ENCODE peak calls at places on chromosome 14, in five cellular contexts. X is activated naive CD4-positive, alpha-beta T cell treated with anti-CD3 and anti-CD28 coated beads for 36 hours; O is PC-3; A is effector CD8-positive, alpha-beta T cell; Q is cortex of kidney. V is an unnamed sample.

GRCh38 chr14:92861856-92862807 is 60.8 kb upstream of the CHGA start:
- DNase-seq in Q (no peak), X (no peak), A (no peak), O (no peak), V (no peak)

GRCh38 chr14:103108749-103109207 is 14.3 kb downstream of the EXOC3L4 start:
- DNase-seq in X (peak), Q (no peak), A (no peak), O (no peak), V (no peak)

GRCh38 chr14:105336477-105337287 is 22.1 kb downstream of the PACS2 start:
- DNase-seq in A (no peak), O (no peak), Q (no peak), X (no peak), V (no peak)

GRCh38 chr14:49621114-49621881 is 699 bp downstream of the MGAT2 start:
- DNase-seq in A (peak), X (peak), O (peak), Q (no peak), V (peak)

GRCh38 chr14:71143391-71144290 is 236.4 kb downstream of the PCNX1 start:
- DNase-seq in A (no peak), O (peak), X (peak), Q (no peak), V (no peak)

GRCh38 chr14:78902010-78902623 is 731.9 kb downstream of the NRXN3 start:
- DNase-seq in A (no peak), O (peak), X (peak), Q (no peak), V (peak)

GRCh38 chr14:94769413-94770250 is at the start of gene GSC:
- DNase-seq in Q (no peak), O (peak), X (peak), A (no peak), V (peak)

GRCh38 chr14:28765907-28766504 is 581 bp upstream of the FOXG1 start:
- DNase-seq in Q (no peak), O (no peak), X (no peak), A (no peak), V (no peak)

GRCh38 chr14:92408186-92408585 is 85.2 kb downstream of the SLC24A4 start:
- DNase-seq in Q (no peak), O (peak), X (no peak), A (no peak), V (no peak)

GRCh38 chr14:73752297-73752992 is 38.3 kb upstream of the PNMA1 start:
- DNase-seq in A (peak), X (peak), Q (no peak), O (peak), V (peak)

GRCh38 chr14:74326369-74327152 is 21.7 kb upstream of the VRTN start:
- DNase-seq in O (no peak), Q (no peak), X (no peak), A (no peak), V (no peak)

GRCh38 chr14:101810897-101811620 is 49.5 kb downstream of the PPP2R5C start:
- DNase-seq in O (peak), X (peak), A (no peak), Q (no peak), V (no peak)

GRCh38 chr14:52119030-52119429 is 50.2 kb upstream of the NID2 start:
- DNase-seq in O (no peak), X (no peak), Q (no peak), A (no peak), V (no peak)

GRCh38 chr14:90061849-90062794 is at the start of gene KCNK13:
- DNase-seq in A (no peak), O (peak), Q (no peak), X (peak), V (peak)

GRCh38 chr14:100532916-100533630 is 54.1 kb downstream of the BEGAIN start:
- DNase-seq in X (peak), Q (no peak), A (no peak), O (no peak), V (peak)

GRCh38 chr14:77738559-77739250 is 22.3 kb downstream of the SNW1 start:
- DNase-seq in Q (no peak), A (no peak), X (no peak), O (no peak), V (no peak)

GRCh38 chr14:94394594-94395305 is 6.3 kb upstream of the SERPINA1 start:
- DNase-seq in Q (no peak), A (no peak), X (peak), O (no peak), V (peak)

V was measured in left ventricle myocardium inferior.